ENCODE peak calls at places on chromosomes 2 and 18, in seven cellular contexts. C is cerebellar nuclear complex, M is mucosa of descending colon, P is globus pallidus, N is SW480, O is NCI-H510A treated with DMSO at 0.1 percent for 48 hours, X is NCI-H2171 treated with DMSO at 0.1 percent for 48 hours. L is an unnamed sample.

GRCh38 chr2:72973566-72974435 is 56.5 kb downstream of the EMX1 start:
- DNase-seq in C (no peak), M (peak; percentile 47), P (peak; percentile 18), N (peak; percentile 64), O (peak; percentile 52), X (peak; percentile 78), L (peak; percentile 85)

GRCh38 chr2:100653449-100654045 is 90.8 kb downstream of the PDCL3 start:
- DNase-seq in C (no peak), M (no peak), P (no peak), N (no peak), O (no peak), X (no peak), L (no peak)

GRCh38 chr18:11323359-11323819 is 174.0 kb upstream of the PIEZO2 start:
- DNase-seq in C (no peak), M (peak; percentile 49), P (no peak), N (no peak), O (no peak), X (no peak), L (no peak)

GRCh38 chr2:25672500-25673169 is 742 bp downstream of the DTNB start:
- DNase-seq in C (peak; percentile 29), M (peak; percentile 83), P (peak; percentile 27), N (peak; percentile 81), O (peak; percentile 26), X (peak; percentile 80), L (peak; percentile 71)

GRCh38 chr2:99488587-99488998 is 1.2 kb downstream of the REV1 start:
- DNase-seq in C (no peak), M (no peak), P (no peak), N (peak; percentile 70), O (peak; percentile 34), X (peak; percentile 49), L (peak; percentile 35)

GRCh38 chr18:51188024-51188701 is 9.3 kb downstream of the MEX3C start:
- DNase-seq in C (no peak), M (no peak), P (no peak), N (no peak), O (no peak), X (no peak), L (no peak)

GRCh38 chr2:208935531-208935930 is 488.3 kb upstream of the MAP2 start:
- DNase-seq in C (no peak), M (no peak), P (no peak), N (no peak), O (no peak), X (no peak), L (no peak)

GRCh38 chr18:46009158-46009866 is 42.2 kb upstream of the EPG5 start:
- DNase-seq in C (no peak), M (no peak), P (no peak), N (no peak), O (no peak), X (no peak), L (no peak)

GRCh38 chr2:159179696-159180095 is 106.8 kb downstream of the WDSUB1 start:
- DNase-seq in C (no peak), M (no peak), P (no peak), N (no peak), O (no peak), X (no peak), L (no peak)

GRCh38 chr18:35525795-35526475 is 28.2 kb upstream of the INO80C start:
- DNase-seq in C (no peak), M (no peak), P (no peak), N (no peak), O (peak; percentile 58), X (no peak), L (no peak)

GRCh38 chr2:129229830-129230441 is 749.5 kb upstream of the RAB6C start:
- DNase-seq in C (no peak), M (no peak), P (no peak), N (no peak), O (no peak), X (no peak), L (no peak)

GRCh38 chr2:20925265-20925889 is 102.5 kb upstream of the LDAH start:
- DNase-seq in C (no peak), M (no peak), P (no peak), N (no peak), O (no peak), X (no peak), L (no peak)

GRCh38 chr2:102932521-102932920 is 170.7 kb downstream of the TMEM182 start:
- DNase-seq in C (no peak), M (no peak), P (no peak), N (peak; percentile 52), O (peak; percentile 73), X (peak; percentile 27), L (no peak)

GRCh38 chr2:200239216-200239615 is 67.3 kb upstream of the SPATS2L start:
- DNase-seq in C (no peak), M (no peak), P (no peak), N (no peak), O (no peak), X (no peak), L (no peak)

GRCh38 chr2:232876071-232876977 is 6.3 kb downstream of the SNORC start:
- DNase-seq in C (no peak), M (peak; percentile 75), P (peak; percentile 43), N (peak; percentile 45), O (no peak), X (peak; percentile 15), L (no peak)

GRCh38 chr2:241768251-241768711 is 8.3 kb upstream of the GAL3ST2 start:
- DNase-seq in C (no peak), M (no peak), P (no peak), N (no peak), O (no peak), X (no peak), L (no peak)

GRCh38 chr2:20994130-20994529 is 49.7 kb downstream of the APOB start:
- DNase-seq in C (no peak), M (no peak), P (no peak), N (no peak), O (no peak), X (no peak), L (no peak)

GRCh38 chr18:70491734-70492348 is 203.0 kb downstream of the SOCS6 start:
- DNase-seq in C (no peak), M (no peak), P (peak; percentile 81), N (peak; percentile 31), O (peak; percentile 83), X (peak; percentile 0), L (peak; percentile 81)

GRCh38 chr2:105787376-105788318 is 42.9 kb downstream of the NCK2 start:
- DNase-seq in C (no peak), M (no peak), P (no peak), N (no peak), O (no peak), X (no peak), L (no peak)

GRCh38 chr18:37355772-37356171 is 209.8 kb downstream of the CELF4 start:
- DNase-seq in C (no peak), M (no peak), P (no peak), N (no peak), O (no peak), X (no peak), L (no peak)

GRCh38 chr18:12995424-12995823 is 4.3 kb downstream of the CEP192 start:
- DNase-seq in C (no peak), M (no peak), P (no peak), N (no peak), O (no peak), X (no peak), L (no peak)

GRCh38 chr18:13261658-13262357 is 43.2 kb downstream of the LDLRAD4 start:
- DNase-seq in C (no peak), M (no peak), P (no peak), N (no peak), O (no peak), X (no peak), L (no peak)

GRCh38 chr2:168009900-168010299 is 237.5 kb downstream of the STK39 start:
- DNase-seq in C (no peak), M (no peak), P (no peak), N (no peak), O (no peak), X (peak; percentile 16), L (no peak)

GRCh38 chr2:233445152-233445830 is 91.0 kb downstream of the DGKD start:
- DNase-seq in C (no peak), M (no peak), P (no peak), N (no peak), O (no peak), X (no peak), L (no peak)

GRCh38 chr2:201260302-201260800 is at the start of gene CASP8:
- DNase-seq in C (no peak), M (no peak), P (peak; percentile 35), N (no peak), O (no peak), X (no peak), L (no peak)

GRCh38 chr2:46229134-46230063 is 67.8 kb upstream of the EPAS1 start:
- DNase-seq in C (no peak), M (no peak), P (no peak), N (peak; percentile 88), O (no peak), X (no peak), L (peak; percentile 24)

GRCh38 chr18:27165412-27165811 is 19.7 kb downstream of the CHST9 start:
- DNase-seq in C (no peak), M (no peak), P (no peak), N (no peak), O (no peak), X (no peak), L (no peak)

GRCh38 chr2:26462511-26463251 is 15.2 kb downstream of the OTOF start:
- DNase-seq in C (no peak), M (no peak), P (peak; percentile 3), N (peak; percentile 43), O (peak; percentile 34), X (peak; percentile 20), L (peak; percentile 79)

GRCh38 chr2:217863874-217864273 is 138.9 kb downstream of the TNS1 start:
- DNase-seq in C (no peak), M (no peak), P (no peak), N (no peak), O (no peak), X (no peak), L (no peak)

GRCh38 chr2:127080226-127080940 is 26.6 kb downstream of the BIN1 start:
- DNase-seq in C (no peak), M (peak; percentile 80), P (no peak), N (peak; percentile 64), O (no peak), X (no peak), L (no peak)

GRCh38 chr2:10188211-10188610 is 65.7 kb downstream of the RRM2 start:
- DNase-seq in C (no peak), M (no peak), P (no peak), N (peak; percentile 46), O (no peak), X (no peak), L (peak; percentile 79)